ENCODE peak calls at places on chromosomes 11 and 22, in six cellular contexts. N is T follicular helper cell, T is Caki2, O is NT2/D1, I is A549, R is iPS DF 6.9. D is an unnamed sample.

GRCh38 chr22:20243545-20244249 is 24.4 kb downstream of the RTN4R start:
- DNase-seq in N (peak; percentile 34), T (peak; percentile 27), O (no peak), I (peak; percentile 33), R (no peak), D (peak; percentile 94)

GRCh38 chr22:23751441-23751996 is 607 bp upstream of the ZNF70 start:
- DNase-seq in N (no peak), T (no peak), O (no peak), I (peak; percentile 58), R (no peak), D (no peak)

GRCh38 chr22:36734171-36735058 is 30.9 kb upstream of the CACNG2 start:
- DNase-seq in N (no peak), T (no peak), O (no peak), I (no peak), R (no peak), D (peak; percentile 31)

GRCh38 chr22:47307326-47307725 is 544.9 kb downstream of the TBC1D22A start:
- DNase-seq in N (no peak), T (peak; percentile 40), O (no peak), I (peak; percentile 41), R (no peak), D (no peak)

GRCh38 chr11:11620966-11621880 is 582 bp downstream of the GALNT18 start:
- DNase-seq in N (no peak), T (no peak), O (no peak), I (peak; percentile 32), R (no peak), D (peak; percentile 43)

GRCh38 chr11:12175694-12176241 is 65.4 kb downstream of the MICAL2 start:
- DNase-seq in N (no peak), T (peak; percentile 67), O (no peak), I (peak; percentile 77), R (no peak), D (no peak)

GRCh38 chr22:37282385-37282677 is at the start of gene CYTH4:
- DNase-seq in N (peak; percentile 62), T (no peak), O (no peak), I (no peak), R (no peak), D (peak; percentile 72)

GRCh38 chr22:18032455-18033101 is 8.2 kb upstream of the MICAL3 start:
- DNase-seq in N (no peak), T (peak; percentile 65), O (no peak), I (peak; percentile 48), R (no peak), D (no peak)

GRCh38 chr11:64885367-64886286 is 7.2 kb upstream of the EHD1 start:
- DNase-seq in N (no peak), T (peak; percentile 47), O (no peak), I (peak; percentile 68), R (no peak), D (no peak)

GRCh38 chr11:48168815-48169214 is 47.8 kb upstream of the OR4B1 start:
- DNase-seq in N (no peak), T (no peak), O (no peak), I (no peak), R (no peak), D (no peak)